ENCODE peak calls at places on chromosomes 2 and 18, in five cellular contexts. E, P, K, H and N are unnamed samples.
A peak's percentile ranks its signal among the peaks of the same experiment; 100 is the strongest.

GRCh38 chr2:101374821-101375561 is 12.3 kb downstream of the CREG2 start:
- DNase-seq in E (no peak), P (no peak), K (no peak), H (no peak), N (no peak)

GRCh38 chr18:46411862-46412690 is 244.9 kb downstream of the LOXHD1 start:
- DNase-seq in E (peak; percentile 34), P (no peak), K (no peak), H (peak; percentile 31), N (no peak)

GRCh38 chr18:59085126-59085794 is 54.4 kb upstream of the SEC11C start:
- DNase-seq in E (peak; percentile 79), P (no peak), K (no peak), H (no peak), N (no peak)

GRCh38 chr18:36441872-36442271 is 144.4 kb downstream of the FHOD3 start:
- DNase-seq in E (peak; percentile 19), P (no peak), K (no peak), H (peak; percentile 50), N (no peak)

GRCh38 chr2:28868611-28869010 is 1.5 kb downstream of the TRMT61B start:
- DNase-seq in E (no peak), P (no peak), K (no peak), H (peak; percentile 5), N (no peak)

GRCh38 chr2:70852824-70853223 is 17.2 kb upstream of the CD207 start:
- DNase-seq in E (no peak), P (no peak), K (no peak), H (no peak), N (no peak)

GRCh38 chr2:46058140-46058539 is 239.1 kb upstream of the EPAS1 start:
- DNase-seq in E (no peak), P (no peak), K (no peak), H (peak; percentile 20), N (no peak)

GRCh38 chr18:22032392-22032961 is 136.9 kb upstream of the GATA6 start:
- DNase-seq in E (peak; percentile 43), P (no peak), K (no peak), H (peak; percentile 98), N (no peak)

GRCh38 chr2:162041465-162041864 is 32.5 kb downstream of the DPP4 start:
- DNase-seq in E (no peak), P (no peak), K (no peak), H (no peak), N (no peak)

GRCh38 chr2:40434638-40435296 is 17.1 kb downstream of the SLC8A1 start:
- DNase-seq in E (no peak), P (no peak), K (no peak), H (peak; percentile 93), N (no peak)

GRCh38 chr18:63002305-63002704 is 287.0 kb downstream of the PHLPP1 start:
- DNase-seq in E (no peak), P (no peak), K (no peak), H (no peak), N (no peak)

GRCh38 chr2:11446733-11447248 is 19.2 kb downstream of the E2F6 start:
- DNase-seq in E (peak; percentile 52), P (peak; percentile 9), K (peak; percentile 53), H (peak; percentile 74), N (no peak)

GRCh38 chr2:159098374-159098773 is 129.9 kb downstream of the TANC1 start:
- DNase-seq in E (peak; percentile 75), P (peak; percentile 71), K (no peak), H (no peak), N (no peak)

GRCh38 chr2:239660390-239661228 is 259.8 kb upstream of the HDAC4 start:
- DNase-seq in E (peak; percentile 51), P (no peak), K (no peak), H (peak; percentile 25), N (no peak)

GRCh38 chr2:232338759-232339106 is 39.8 kb upstream of the ALPP start:
- DNase-seq in E (no peak), P (no peak), K (no peak), H (no peak), N (peak; percentile 38)

GRCh38 chr2:150228936-150229335 is 258.5 kb downstream of the RND3 start:
- DNase-seq in E (peak; percentile 4), P (peak; percentile 60), K (no peak), H (no peak), N (no peak)

GRCh38 chr2:37984589-37984988 is 59.5 kb downstream of the RMDN2 start:
- DNase-seq in E (no peak), P (no peak), K (no peak), H (peak; percentile 18), N (no peak)

GRCh38 chr2:152369176-152369860 is 34.3 kb downstream of the FMNL2 start:
- DNase-seq in E (no peak), P (no peak), K (no peak), H (peak; percentile 50), N (no peak)

GRCh38 chr2:135942936-135943688 is 42.3 kb downstream of the DARS1 start:
- DNase-seq in E (no peak), P (no peak), K (no peak), H (no peak), N (no peak)

GRCh38 chr2:33209976-33210375 is 263.2 kb downstream of the LTBP1 start:
- DNase-seq in E (no peak), P (no peak), K (no peak), H (no peak), N (no peak)

GRCh38 chr2:220593526-220593925 is 966.1 kb downstream of the SLC4A3 start:
- DNase-seq in E (no peak), P (no peak), K (no peak), H (no peak), N (no peak)

GRCh38 chr2:43218550-43219382 is 7.6 kb downstream of the ZFP36L2 start:
- DNase-seq in E (peak; percentile 72), P (no peak), K (peak; percentile 74), H (peak; percentile 71), N (peak; percentile 84)